ENCODE peak calls at places on chromosome 13, in five cellular contexts. Y is dorsolateral prefrontal cortex, T is heart left ventricle, H is cardiac muscle cell, B is uterus. F is an unnamed sample.

GRCh38 chr13:34545461-34545860 is 396.6 kb upstream of the NBEA start:
- DNase-seq in Y (no peak), T (no peak), H (no peak), B (no peak), F (no peak)

GRCh38 chr13:60583911-60584753 is 187.1 kb downstream of the TDRD3 start:
- DNase-seq in Y (no peak), T (no peak), H (peak), B (peak), F (no peak)

GRCh38 chr13:79541426-79542049 is 60.6 kb downstream of the NDFIP2 start:
- DNase-seq in Y (no peak), T (no peak), H (peak), B (no peak), F (no peak)

GRCh38 chr13:113124211-113125025 is 1.8 kb downstream of the F10 start:
- DNase-seq in Y (no peak), T (no peak), H (no peak), B (no peak), F (no peak)

GRCh38 chr13:77860621-77861020 is 58.0 kb downstream of the EDNRB start:
- DNase-seq in Y (no peak), T (no peak), H (peak), B (no peak), F (no peak)

GRCh38 chr13:85970727-85971126 is 171.5 kb upstream of the SLITRK6 start:
- DNase-seq in Y (no peak), T (no peak), H (peak), B (no peak), F (no peak)

GRCh38 chr13:33454844-33455256 is 169.3 kb upstream of the STARD13 start:
- DNase-seq in Y (no peak), T (no peak), H (peak), B (no peak), F (no peak)

GRCh38 chr13:112685856-112686255 is 4.0 kb upstream of the ATP11A start:
- DNase-seq in Y (no peak), T (no peak), H (no peak), B (no peak), F (no peak)

GRCh38 chr13:97242755-97243497 is 20.8 kb downstream of the MBNL2 start:
- DNase-seq in Y (peak), T (no peak), H (no peak), B (no peak), F (no peak)

GRCh38 chr13:51844862-51845573 is at the start of gene TMEM272:
- DNase-seq in Y (peak), T (peak), H (peak), B (peak), F (peak)

GRCh38 chr13:43522788-43523187 is 264.0 kb downstream of the ENOX1 start:
- DNase-seq in Y (no peak), T (no peak), H (peak), B (no peak), F (no peak)

GRCh38 chr13:33057019-33057785 is 41.0 kb downstream of the KL start:
- DNase-seq in Y (no peak), T (no peak), H (peak), B (no peak), F (no peak)

GRCh38 chr13:97017322-97017721 is 23.0 kb upstream of the OXGR1 start:
- DNase-seq in Y (no peak), T (no peak), H (no peak), B (no peak), F (no peak)

GRCh38 chr13:79392882-79393563 is 13.0 kb downstream of the RBM26 start:
- DNase-seq in Y (no peak), T (no peak), H (peak), B (no peak), F (no peak)

GRCh38 chr13:110575322-110576069 is 14.0 kb upstream of the RAB20 start:
- DNase-seq in Y (no peak), T (no peak), H (peak), B (no peak), F (no peak)
- H3K4me3 ChIP-seq in Y (no peak), T (no peak), H (no peak), B (no peak), F (no peak)

DNA sequence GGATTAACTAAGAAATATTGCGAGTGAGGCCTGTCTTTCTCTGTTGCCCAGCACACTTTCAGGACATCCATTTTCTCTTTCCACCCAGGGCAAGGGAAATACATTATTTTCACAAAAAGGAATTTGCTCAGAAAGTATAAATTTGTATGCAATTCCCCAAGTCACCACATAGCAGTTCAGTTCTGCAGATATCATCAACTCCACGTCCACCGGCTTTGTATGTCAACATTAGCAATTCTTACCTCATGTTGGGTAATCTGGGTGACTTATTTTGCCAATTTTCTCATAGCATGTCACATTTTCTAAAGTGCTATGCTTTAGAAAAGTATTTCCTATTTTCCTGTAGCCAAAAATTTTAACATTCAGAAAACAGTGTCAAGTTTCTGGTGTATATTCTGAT is 501.8 kb downstream of the EFNB2 start:
- DNase-seq in Y (no peak), T (no peak), H (peak), B (no peak), F (no peak)
- TF ChIP-seq CTCF in Y (no peak), T (peak), H (peak), B (no peak), F (no peak)

GRCh38 chr13:99193152-99193551 is 7.5 kb upstream of the UBAC2 start:
- DNase-seq in Y (no peak), T (no peak), H (no peak), B (no peak), F (no peak)

GRCh38 chr13:99191336-99191899 is 9.2 kb upstream of the UBAC2 start:
- DNase-seq in Y (no peak), T (no peak), H (no peak), B (no peak), F (no peak)

GRCh38 chr13:99192480-99192879 is 8.2 kb upstream of the UBAC2 start:
- DNase-seq in Y (no peak), T (no peak), H (no peak), B (no peak), F (no peak)

GRCh38 chr13:99190147-99190985 is 10.3 kb upstream of the UBAC2 start:
- DNase-seq in Y (no peak), T (no peak), H (no peak), B (no peak), F (no peak)

DNA sequence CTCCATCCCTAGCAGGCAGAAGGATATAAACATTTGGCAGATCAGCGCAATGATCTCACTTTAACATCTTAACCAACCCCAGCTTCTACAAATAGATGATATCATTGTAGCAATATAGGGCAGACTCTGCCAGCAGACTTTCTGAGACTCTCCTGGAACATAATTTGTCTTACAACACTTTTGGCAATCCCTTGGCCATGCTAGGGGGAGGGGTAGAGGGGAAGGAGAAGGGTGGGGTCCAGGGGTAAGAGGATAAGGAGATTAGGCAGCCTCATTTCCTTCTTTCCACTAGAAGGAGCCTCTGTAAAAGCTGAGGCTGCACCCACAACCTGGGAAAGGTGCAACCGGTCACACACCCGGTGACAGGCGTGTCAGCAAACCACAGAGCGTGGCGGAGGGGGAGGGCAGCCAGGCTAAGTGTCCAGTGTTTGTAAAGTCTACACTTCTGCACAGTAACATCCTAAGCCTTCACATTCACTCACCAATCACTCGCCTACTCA is 8.7 kb upstream of the UBAC2 start:
- DNase-seq in Y (no peak), T (no peak), H (peak), B (no peak), F (no peak)
- H3K27ac ChIP-seq in Y (no peak), T (no peak), H (no peak), B (no peak), F (no peak)

GRCh38 chr13:48235100-48235813 is 2.3 kb downstream of the ITM2B start:
- DNase-seq in Y (no peak), T (no peak), H (peak), B (no peak), F (peak)

GRCh38 chr13:48235814-48236135 is 2.8 kb downstream of the ITM2B start:
- DNase-seq in Y (no peak), T (no peak), H (no peak), B (no peak), F (no peak)

GRCh38 chr13:48234652-48235099 is 1.7 kb downstream of the ITM2B start:
- DNase-seq in Y (no peak), T (no peak), H (no peak), B (no peak), F (no peak)

GRCh38 chr13:48233886-48234488 is 981 bp downstream of the ITM2B start:
- DNase-seq in Y (no peak), T (no peak), H (peak), B (no peak), F (peak)

GRCh38 chr13:48236528-48237353 is 3.7 kb downstream of the ITM2B start:
- DNase-seq in Y (no peak), T (no peak), H (peak), B (no peak), F (no peak)
- H3K4me3 ChIP-seq in Y (peak), T (peak), H (no peak), B (peak), F (peak)

GRCh38 chr13:68713394-68713793 is 1394.2 kb upstream of the ATXN8OS start:
- DNase-seq in Y (no peak), T (no peak), H (no peak), B (no peak), F (no peak)

GRCh38 chr13:68715651-68716050 is 1392.0 kb upstream of the ATXN8OS start:
- DNase-seq in Y (no peak), T (no peak), H (no peak), B (no peak), F (no peak)

GRCh38 chr13:68708336-68708908 is 1399.2 kb upstream of the ATXN8OS start:
- DNase-seq in Y (no peak), T (peak), H (no peak), B (no peak), F (no peak)

GRCh38 chr13:68719815-68720214 is 1387.8 kb upstream of the ATXN8OS start:
- DNase-seq in Y (no peak), T (no peak), H (no peak), B (no peak), F (no peak)

GRCh38 chr13:68714292-68714691 is 1393.3 kb upstream of the ATXN8OS start:
- DNase-seq in Y (no peak), T (no peak), H (no peak), B (no peak), F (no peak)
- TF ChIP-seq CTCF in Y (no peak), T (no peak), H (no peak), B (no peak), F (no peak)

F was measured in ovary.